ENCODE peak calls at places on chromosomes 2 and 18, in four cellular contexts. D is DND-41, C is GM23248, E is neural progenitor cell. A is an unnamed sample. For H3K4me1, the result is how much of the 10 kb centered on the place peaks cover.

GRCh38 chr2:239459056-239459455 is 58.2 kb upstream of the HDAC4 start:
- DNase-seq in D (no peak), C (no peak), E (no peak), A (no peak)

GRCh38 chr2:128269358-128270305 is 49.0 kb downstream of the HS6ST1 start:
- DNase-seq in C (no peak), E (no peak), D (no peak), A (no peak)

GRCh38 chr18:64799378-64799777 is 650.5 kb upstream of the LINC00305 start:
- DNase-seq in D (no peak), E (no peak), C (no peak), A (no peak)

GRCh38 chr2:181904022-181904632 is 12.6 kb downstream of the ITPRID2 start:
- DNase-seq in E (peak), D (no peak), C (peak), A (peak)

GRCh38 chr2:58851598-58851997 is 610.5 kb upstream of the FANCL start:
- DNase-seq in D (no peak), E (no peak), C (peak), A (no peak)

GRCh38 chr2:31089645-31090044 is 48.6 kb downstream of the GALNT14 start:
- DNase-seq in C (no peak), D (no peak), E (no peak), A (no peak)

GRCh38 chr2:160469164-160469563 is 24.4 kb downstream of the RBMS1 start:
- DNase-seq in C (peak), E (no peak), D (no peak), A (no peak)

GRCh38 chr18:62964432-62964831 is 249.1 kb downstream of the PHLPP1 start:
- DNase-seq in C (no peak), E (no peak), D (no peak), A (no peak)

GRCh38 chr2:16722121-16722520 is 56.5 kb upstream of the CYRIA start:
- DNase-seq in C (no peak), D (no peak), E (no peak), A (no peak)

GRCh38 chr18:58310517-58310916 is 266.5 kb downstream of the NEDD4L start:
- DNase-seq in E (no peak), C (no peak), D (no peak), A (no peak)

GRCh38 chr2:241541564-241542277 is 16.8 kb upstream of the BOK start:
- DNase-seq in C (no peak), E (peak), D (no peak), A (no peak)

GRCh38 chr2:232699110-232699509 is 2.0 kb downstream of the GIGYF2 start:
- DNase-seq in D (no peak), C (peak), E (peak), A (no peak)

GRCh38 chr2:219555956-219556355 is 12.1 kb downstream of the TMEM198 start:
- DNase-seq in D (no peak), C (no peak), E (no peak), A (no peak)

GRCh38 chr2:217047209-217047998 is 187.5 kb upstream of the TNP1 start:
- DNase-seq in C (no peak), D (no peak), E (no peak), A (no peak)

GRCh38 chr2:238238766-238239551 is 879 bp downstream of the HES6 start:
- DNase-seq in C (peak), D (no peak), E (peak), A (no peak)

GRCh38 chr18:55497825-55498403 is 90.1 kb downstream of the TCF4 start:
- DNase-seq in E (no peak), D (no peak), C (no peak), A (no peak)

GRCh38 chr2:186607660-186608324 is 17.9 kb downstream of the ITGAV start:
- DNase-seq in C (no peak), E (no peak), D (no peak), A (no peak)

GRCh38 chr2:200039847-200040246 is 84.5 kb downstream of the MAIP1 start:
- DNase-seq in E (no peak), C (peak), D (no peak), A (no peak)

GRCh38 chr2:148654414-148654813 is 9.9 kb downstream of the EPC2 start:
- DNase-seq in C (no peak), D (no peak), E (no peak), A (no peak)

GRCh38 chr2:148653437-148653836 is 8.9 kb downstream of the EPC2 start:
- DNase-seq in D (no peak), C (no peak), E (no peak), A (peak)

GRCh38 chr2:148645925-148646559 is 1.5 kb downstream of the EPC2 start:
- DNase-seq in D (peak), E (peak), C (peak), A (peak)

GRCh38 chr2:148651972-148652371 is 7.4 kb downstream of the EPC2 start:
- DNase-seq in C (no peak), E (no peak), D (no peak), A (no peak)

DNA sequence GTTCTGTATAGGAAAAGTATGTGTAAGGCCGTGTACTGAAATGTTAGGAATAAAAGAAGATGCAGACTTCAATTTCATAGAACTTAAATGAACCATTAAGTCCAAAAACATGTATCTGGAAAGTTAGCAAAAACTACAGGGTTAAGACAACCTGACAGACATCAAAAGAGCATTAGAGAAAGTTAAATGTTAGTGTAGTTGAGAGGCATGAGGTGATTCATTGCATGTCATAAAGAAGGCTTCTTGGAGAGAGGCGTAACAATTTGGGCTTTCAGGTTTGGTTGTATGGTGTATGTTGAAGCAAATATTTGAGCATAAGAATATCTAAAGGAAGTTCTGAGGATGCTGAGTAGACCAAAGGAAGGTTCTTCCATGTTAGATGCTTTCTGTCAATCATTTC is 6.3 kb downstream of the EPC2 start:
- DNase-seq in E (no peak), C (no peak), D (no peak), A (no peak)
- H3K4me1 ChIP-seq in E (under half), C (under half), D (under half), A (under half)

DNA sequence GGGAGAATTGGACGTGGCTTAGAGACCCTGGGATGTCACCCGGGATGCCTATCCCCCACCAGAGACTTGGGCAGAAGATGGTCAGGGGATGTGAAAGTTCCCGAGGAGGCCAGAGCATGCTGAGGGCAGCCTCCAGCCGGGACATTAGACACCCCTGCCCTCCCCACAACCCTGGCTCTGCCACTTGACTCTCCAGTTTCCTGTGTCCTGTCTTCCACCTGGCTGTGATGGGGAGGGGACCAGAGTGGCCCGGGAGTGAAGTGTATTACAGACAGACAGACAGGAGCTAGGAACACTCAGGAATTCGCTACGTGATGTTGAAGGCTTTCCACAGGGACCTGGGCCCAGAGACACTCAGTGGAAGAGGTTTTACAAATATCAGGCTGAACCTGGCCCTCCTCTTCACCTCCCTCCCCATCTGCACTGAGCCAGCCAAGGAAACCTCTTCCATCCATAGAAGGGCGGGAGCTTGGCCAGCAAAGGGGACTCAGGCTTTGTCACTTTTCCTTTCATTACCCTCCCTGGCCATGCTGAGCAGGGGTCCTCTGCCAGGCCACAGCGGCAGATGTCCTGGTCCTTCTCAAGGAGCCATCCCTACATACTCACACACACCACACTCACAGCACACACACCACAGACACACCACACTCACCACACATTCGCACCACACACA is 60.7 kb downstream of the SDC1 start:
- DNase-seq in D (no peak), C (peak), E (peak), A (no peak)
- H2AFZ ChIP-seq in D (no peak), C (no peak), E (peak), A (no peak)

DNA sequence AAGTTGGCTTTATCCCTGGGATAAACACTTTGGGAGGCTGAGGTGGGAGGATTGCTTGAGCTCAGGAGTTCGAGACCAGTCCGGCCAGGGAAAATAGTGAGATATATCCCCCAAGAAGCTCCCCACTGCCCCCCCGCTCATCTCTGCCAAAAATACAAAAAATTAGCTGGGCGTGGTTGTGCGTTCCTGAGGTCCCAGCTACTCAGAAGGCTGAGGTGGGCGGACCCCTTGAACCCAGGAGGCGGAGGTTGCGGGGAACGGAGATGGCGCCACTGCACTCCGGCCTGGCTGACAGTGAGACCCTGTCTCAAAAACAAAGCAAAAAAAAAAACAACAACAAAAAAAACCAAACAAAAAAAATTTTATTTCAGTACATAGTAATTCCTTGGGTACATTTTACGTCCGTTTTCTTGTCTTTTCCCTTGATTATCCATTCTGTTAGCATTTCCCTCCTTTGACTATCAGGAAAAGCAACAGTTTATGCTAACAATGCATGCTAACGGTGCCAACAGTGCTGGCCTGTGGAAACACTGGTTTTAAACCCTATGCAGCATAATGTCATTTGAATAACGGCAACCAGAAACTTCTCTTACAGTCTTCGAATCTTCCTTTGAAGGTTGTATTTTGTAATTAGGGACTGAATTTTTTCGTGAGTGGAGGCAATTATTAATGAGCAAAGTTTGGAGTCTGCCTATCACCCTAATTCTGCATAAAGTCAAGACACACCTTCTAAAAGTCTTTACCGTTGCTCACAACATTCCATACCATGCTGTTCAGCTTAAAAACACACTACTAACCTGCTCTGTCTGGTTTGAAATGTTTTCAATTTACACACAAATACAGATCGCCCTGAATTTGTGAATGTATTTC is 753 bp upstream of the MIB1 start:
- DNase-seq in C (no peak), E (peak), D (no peak), A (peak)
- H3K27ac ChIP-seq in C (peak), E (no peak), D (peak), A (peak)

GRCh38 chr2:37870829-37871228 is 54.3 kb upstream of the RMDN2 start:
- DNase-seq in D (no peak), E (no peak), C (no peak), A (no peak)
- H3K4me1 ChIP-seq in D (under half), E (under half), C (under half), A (under half)

GRCh38 chr2:39571197-39571731 is 94.5 kb upstream of the TMEM178A start:
- DNase-seq in E (no peak), C (peak), D (no peak), A (no peak)
- H2AFZ ChIP-seq in E (no peak), C (no peak), D (no peak), A (no peak)

GRCh38 chr2:215427585-215427984 is 8.3 kb downstream of the FN1 start:
- DNase-seq in D (no peak), C (peak), E (no peak), A (no peak)

GRCh38 chr2:215429424-215429823 is 6.4 kb downstream of the FN1 start:
- DNase-seq in D (no peak), C (peak), E (no peak), A (no peak)

GRCh38 chr2:215431290-215431689 is 4.6 kb downstream of the FN1 start:
- DNase-seq in E (no peak), C (peak), D (no peak), A (no peak)

GRCh38 chr2:215430528-215431187 is 5.2 kb downstream of the FN1 start:
- DNase-seq in C (peak), D (no peak), E (no peak), A (no peak)

GRCh38 chr2:215428060-215428910 is 7.6 kb downstream of the FN1 start:
- DNase-seq in D (no peak), E (no peak), C (peak), A (no peak)
- H3K27ac ChIP-seq in D (no peak), E (no peak), C (peak), A (no peak)

A was measured in OCI-LY7.